ENCODE peak calls at places on chromosomes 1 and 21, in five cellular contexts. J, T, H, F and D are unnamed samples.

GRCh38 chr1:244214009-244214967 is 163.2 kb downstream of the ZBTB18 start:
- DNase-seq in J (peak), H (no peak), F (peak), T (peak), D (no peak)

GRCh38 chr1:167964646-167965045 is 27.8 kb upstream of the MPC2 start:
- DNase-seq in H (no peak), F (no peak), T (no peak), J (no peak), D (no peak)

GRCh38 chr1:186050360-186050759 is 316.2 kb downstream of the HMCN1 start:
- DNase-seq in J (no peak), F (no peak), H (no peak), T (no peak), D (no peak)

GRCh38 chr1:77687519-77687906 is 5.1 kb upstream of the ZZZ3 start:
- DNase-seq in F (no peak), H (no peak), T (no peak), J (no peak), D (peak)

GRCh38 chr1:47844556-47844950 is 152.6 kb downstream of the TRABD2B start:
- DNase-seq in H (no peak), J (no peak), T (no peak), F (no peak), D (no peak)

GRCh38 chr1:167492509-167492910 is 25.8 kb downstream of the CD247 start:
- DNase-seq in T (no peak), F (no peak), H (no peak), J (no peak), D (no peak)

GRCh38 chr1:40058097-40058452 is 17.5 kb downstream of the CAP1 start:
- DNase-seq in T (no peak), J (no peak), H (no peak), F (no peak), D (no peak)

GRCh38 chr1:34924759-34925555 is 4.5 kb downstream of the DLGAP3 start:
- DNase-seq in F (peak), T (no peak), J (no peak), H (peak), D (no peak)

GRCh38 chr21:25509862-25510261 is 97.4 kb downstream of the MRPL39 start:
- DNase-seq in F (no peak), H (no peak), J (no peak), T (no peak), D (no peak)

GRCh38 chr21:45017376-45017960 is 56.9 kb upstream of the ADARB1 start:
- DNase-seq in J (peak), T (no peak), H (no peak), F (peak), D (peak)

GRCh38 chr1:223556414-223557124 is 108.9 kb downstream of the CAPN8 start:
- DNase-seq in J (no peak), H (peak), T (no peak), F (peak), D (no peak)

GRCh38 chr1:203364013-203364730 is 13.2 kb upstream of the FMOD start:
- DNase-seq in J (no peak), F (peak), H (peak), T (no peak), D (no peak)

GRCh38 chr1:84259376-84259775 is 42.1 kb upstream of the SAMD13 start:
- DNase-seq in H (no peak), J (no peak), F (no peak), T (no peak), D (no peak)
- TF ChIP-seq POLR2A in H (no peak), J (no peak), F (no peak), T (no peak), D (no peak)

GRCh38 chr1:205928256-205928655 is 15.0 kb downstream of the SLC26A9 start:
- DNase-seq in T (no peak), H (no peak), F (no peak), J (no peak), D (no peak)
- TF ChIP-seq POLR2AphosphoS5 in T (no peak), H (no peak), F (no peak), J (no peak), D (no peak)

GRCh38 chr1:64357376-64357775 is 112.6 kb upstream of the CACHD1 start:
- DNase-seq in T (no peak), F (no peak), J (no peak), H (no peak), D (no peak)

GRCh38 chr1:64366821-64367220 is 103.1 kb upstream of the CACHD1 start:
- DNase-seq in H (no peak), T (no peak), J (no peak), F (no peak), D (no peak)

GRCh38 chr1:64361974-64362373 is 108.0 kb upstream of the CACHD1 start:
- DNase-seq in T (no peak), H (no peak), J (no peak), F (no peak), D (no peak)

GRCh38 chr1:64363616-64364015 is 106.3 kb upstream of the CACHD1 start:
- DNase-seq in J (no peak), T (no peak), H (no peak), F (no peak), D (no peak)

GRCh38 chr1:64363116-64363515 is 106.8 kb upstream of the CACHD1 start:
- DNase-seq in T (no peak), F (no peak), H (no peak), J (no peak), D (no peak)
- TF ChIP-seq POLR2A in T (no peak), F (no peak), H (no peak), J (no peak), D (no peak)

GRCh38 chr1:206925116-206925736 is 3.5 kb upstream of the FCMR start:
- DNase-seq in J (no peak), F (peak), H (peak), T (no peak), D (peak)
- TF ChIP-seq POLR2AphosphoS5 in J (no peak), F (no peak), H (no peak), T (no peak), D (peak)

DNA sequence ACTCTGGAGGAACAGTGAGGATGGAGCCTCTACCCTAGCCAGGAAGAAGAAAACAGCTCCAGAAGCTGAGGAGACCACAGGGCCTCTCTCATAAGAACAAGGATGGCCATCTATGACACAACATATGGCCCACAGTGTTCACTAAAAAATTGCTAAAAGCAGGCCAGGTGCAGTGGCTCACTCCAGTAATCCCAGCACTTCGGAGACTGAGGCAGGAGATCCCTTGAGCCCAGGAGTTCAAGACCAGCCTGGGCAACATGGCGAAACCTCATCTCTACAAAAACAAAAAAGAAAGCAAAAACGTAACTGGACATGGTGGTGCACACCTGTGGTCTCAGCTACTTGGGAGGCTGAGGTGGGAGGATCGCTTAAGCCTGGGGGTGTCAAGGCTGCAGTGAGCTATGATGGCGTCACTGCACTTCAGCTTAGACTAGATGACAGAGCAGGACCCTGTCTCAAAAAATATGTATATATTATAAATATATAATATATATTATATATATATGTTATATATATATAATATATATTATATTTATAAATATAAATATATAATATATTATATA is 103.1 kb downstream of the TOMM20 start:
- DNase-seq in J (peak), F (no peak), H (no peak), T (peak), D (peak)
- TF ChIP-seq POLR2A in J (no peak), F (no peak), H (no peak), T (no peak), D (no peak)

GRCh38 chr1:14567903-14568302 is 30.6 kb upstream of the KAZN start:
- DNase-seq in T (no peak), J (no peak), F (no peak), H (no peak), D (no peak)
- TF ChIP-seq POLR2AphosphoS5 in T (no peak), J (no peak), F (no peak), H (no peak), D (no peak)

DNA sequence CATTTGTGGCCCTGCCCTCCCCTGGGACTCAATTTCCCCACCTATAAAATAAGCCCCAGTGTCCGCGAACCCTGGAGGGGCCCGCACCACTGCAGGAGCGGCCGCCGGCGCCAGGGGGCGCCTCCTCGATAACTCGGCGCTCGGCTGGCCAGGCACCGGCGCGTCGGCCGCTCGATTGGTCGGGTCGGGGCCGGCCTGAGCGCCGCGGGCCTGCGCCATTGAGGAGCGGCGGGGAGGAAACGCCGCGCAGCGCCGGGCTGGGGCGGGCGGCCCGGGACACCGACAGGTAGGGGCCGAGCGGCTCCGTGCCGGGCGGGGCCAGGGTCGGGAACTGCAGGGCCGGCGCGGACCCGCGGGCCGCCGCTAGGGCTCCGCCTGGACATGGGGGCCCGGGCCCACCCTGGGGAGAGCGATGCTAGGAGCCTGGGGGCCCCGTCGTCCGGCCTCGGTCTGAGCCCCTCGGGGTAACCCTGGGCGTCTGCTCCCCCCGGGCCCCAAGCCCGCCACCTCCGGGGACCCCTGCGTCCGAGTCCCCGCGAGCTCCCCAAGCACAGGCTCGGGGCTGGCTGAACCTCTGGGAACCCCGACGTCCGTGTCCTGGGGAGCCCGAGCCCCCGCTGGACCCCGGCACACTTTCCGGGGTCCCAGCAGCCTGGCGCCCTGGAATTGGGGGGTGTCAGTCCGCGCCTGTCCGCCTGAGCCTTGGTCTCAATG is at the start of gene VPS13D:
- DNase-seq in H (peak), J (peak), T (peak), F (peak), D (peak)
- TF ChIP-seq POLR2A in H (no peak), J (no peak), T (no peak), F (no peak), D (no peak)

DNA sequence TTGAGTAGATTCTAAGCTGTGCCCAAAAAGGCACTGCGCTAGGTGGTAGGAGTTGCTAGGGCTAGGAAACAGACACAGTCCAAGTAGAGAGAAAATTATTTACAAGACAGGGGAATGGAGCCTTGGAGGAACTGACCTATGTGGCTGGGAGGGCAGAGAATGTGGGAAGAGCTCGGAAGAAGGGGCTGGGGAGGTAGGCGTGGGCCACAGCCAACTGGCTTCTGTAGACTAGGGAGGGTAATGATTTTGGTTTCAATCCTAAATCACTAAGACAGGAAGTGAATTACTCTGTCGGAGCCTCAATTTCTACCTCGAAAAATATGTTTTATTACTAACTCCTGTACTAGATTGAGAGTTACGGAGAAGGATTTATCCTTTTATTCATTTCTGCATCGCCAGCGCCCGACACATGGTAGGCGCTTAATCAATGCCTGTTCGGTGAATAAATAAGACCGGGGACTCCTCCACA is 520 bp upstream of the DDI2 start:
- DNase-seq in T (peak), H (no peak), J (no peak), F (no peak), D (no peak)
- TF ChIP-seq POLR2AphosphoS5 in T (no peak), H (no peak), J (no peak), F (no peak), D (no peak)

GRCh38 chr1:52368383-52369172 is 2.6 kb upstream of the CC2D1B start:
- DNase-seq in H (peak), F (peak), J (no peak), T (no peak), D (peak)
- TF ChIP-seq POLR2A in H (no peak), F (no peak), J (no peak), T (no peak), D (no peak)

GRCh38 chr1:55962472-55962871 is 616.9 kb downstream of the PLPP3 start:
- DNase-seq in H (no peak), T (no peak), F (no peak), J (no peak), D (no peak)

GRCh38 chr1:55970711-55971110 is 608.7 kb downstream of the PLPP3 start:
- DNase-seq in J (no peak), T (no peak), F (no peak), H (no peak), D (no peak)

GRCh38 chr1:55969322-55969721 is 610.0 kb downstream of the PLPP3 start:
- DNase-seq in H (no peak), J (no peak), F (no peak), T (no peak), D (no peak)

GRCh38 chr1:55965981-55966461 is 613.3 kb downstream of the PLPP3 start:
- DNase-seq in T (no peak), H (no peak), J (no peak), F (no peak), D (no peak)
- TF ChIP-seq POLR2AphosphoS5 in T (no peak), H (no peak), J (no peak), F (no peak), D (no peak)